ENCODE peak calls at places on chromosomes 7 and 10, in seven cellular contexts. K is H1, Z is spleen, T is lower leg skin, L is ovary, Y is thyroid gland, P is upper lobe of left lung. Q is an unnamed sample.

GRCh38 chr7:3606436-3606835 is 305.4 kb downstream of the SDK1 start:
- DNase-seq in K (no peak), Z (no peak), T (no peak), L (no peak), Y (no peak), P (no peak), Q (no peak)

GRCh38 chr7:96303686-96304443 is 18.0 kb downstream of the SLC25A13 start:
- DNase-seq in K (no peak), Z (no peak), T (no peak), L (no peak), Y (no peak), P (no peak), Q (no peak)

GRCh38 chr7:139830779-139831498 is 1.9 kb downstream of the TBXAS1 start:
- DNase-seq in K (no peak), Z (no peak), T (peak; percentile 65), L (no peak), Y (no peak), P (no peak), Q (no peak)

GRCh38 chr7:84422790-84423189 is 228.2 kb upstream of the SEMA3A start:
- DNase-seq in K (no peak), Z (no peak), T (no peak), L (no peak), Y (no peak), P (no peak), Q (no peak)

GRCh38 chr10:35268791-35269257 is 67.5 kb upstream of the CCNY start:
- DNase-seq in K (no peak), Z (no peak), T (no peak), L (no peak), Y (no peak), P (peak; percentile 22), Q (no peak)

GRCh38 chr7:127817466-127817865 is 165.5 kb downstream of the SND1 start:
- DNase-seq in K (no peak), Z (no peak), T (no peak), L (no peak), Y (no peak), P (no peak), Q (no peak)

GRCh38 chr10:52347327-52347667 is 33.2 kb downstream of the DKK1 start:
- DNase-seq in K (no peak), Z (peak; percentile 61), T (no peak), L (no peak), Y (no peak), P (peak; percentile 53), Q (no peak)

GRCh38 chr10:29862926-29863614 is 196.3 kb downstream of the JCAD start:
- DNase-seq in K (no peak), Z (no peak), T (no peak), L (no peak), Y (peak; percentile 69), P (no peak), Q (no peak)

GRCh38 chr7:2838873-2839578 is 5.1 kb downstream of the GNA12 start:
- DNase-seq in K (no peak), Z (no peak), T (no peak), L (no peak), Y (no peak), P (no peak), Q (no peak)

GRCh38 chr7:30465342-30466170 is 13.0 kb downstream of the NOD1 start:
- DNase-seq in K (no peak), Z (no peak), T (peak; percentile 79), L (no peak), Y (no peak), P (no peak), Q (no peak)

GRCh38 chr10:98254234-98254858 is 13.6 kb downstream of the LOXL4 start:
- DNase-seq in K (no peak), Z (no peak), T (no peak), L (no peak), Y (no peak), P (peak; percentile 73), Q (no peak)

GRCh38 chr10:95247200-95247880 is 43.5 kb downstream of the PDLIM1 start:
- DNase-seq in K (no peak), Z (no peak), T (no peak), L (no peak), Y (no peak), P (no peak), Q (no peak)

GRCh38 chr10:122462533-122463465 is 1.4 kb downstream of the HTRA1 start:
- DNase-seq in K (peak; percentile 56), Z (no peak), T (peak; percentile 95), L (peak; percentile 72), Y (peak; percentile 39), P (peak; percentile 65), Q (peak; percentile 66)

GRCh38 chr10:30013684-30014246 is 45.6 kb downstream of the JCAD start:
- DNase-seq in K (no peak), Z (no peak), T (no peak), L (peak; percentile 40), Y (peak; percentile 97), P (no peak), Q (peak; percentile 71)

GRCh38 chr7:45236666-45237065 is 79.1 kb downstream of the RAMP3 start:
- DNase-seq in K (peak; percentile 11), Z (no peak), T (no peak), L (no peak), Y (no peak), P (no peak), Q (no peak)

GRCh38 chr7:139876622-139877283 is 47.7 kb downstream of the TBXAS1 start:
- DNase-seq in K (no peak), Z (no peak), T (no peak), L (no peak), Y (no peak), P (no peak), Q (no peak)

DNA sequence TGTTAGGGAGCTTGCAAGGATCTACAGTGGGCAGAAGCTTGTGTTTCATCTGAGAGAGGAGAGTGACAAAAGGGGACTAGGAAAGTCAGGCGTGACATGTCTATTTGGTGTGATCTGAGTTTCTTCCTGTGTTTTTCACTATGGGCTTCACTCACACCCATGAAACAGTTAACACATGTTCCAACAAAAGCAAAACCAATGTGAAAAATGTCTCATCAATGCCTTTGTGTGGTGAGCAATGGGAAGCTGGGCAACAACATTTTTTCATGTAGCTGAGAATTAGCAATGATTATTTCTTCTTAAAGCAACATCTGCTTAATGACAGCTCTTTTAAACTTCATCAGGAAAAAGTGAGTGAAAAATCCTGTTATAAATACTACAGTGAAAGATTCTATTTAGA is 76.2 kb downstream of the NXPH1 start:
- DNase-seq in K (no peak), Z (no peak), T (no peak), L (no peak), Y (no peak), P (no peak), Q (no peak)
- TF ChIP-seq POLR2A in K (no peak), Z (no peak), T (no peak), L (no peak), Y (no peak), P (no peak), Q (no peak)

GRCh38 chr7:129855234-129855673 is 97.5 kb downstream of the UBE2H start:
- DNase-seq in K (no peak), Z (no peak), T (no peak), L (no peak), Y (no peak), P (no peak), Q (no peak)

GRCh38 chr7:129851174-129851573 is 101.6 kb downstream of the UBE2H start:
- DNase-seq in K (no peak), Z (no peak), T (no peak), L (no peak), Y (no peak), P (no peak), Q (no peak)

GRCh38 chr7:129855935-129856717 is 96.6 kb downstream of the UBE2H start:
- DNase-seq in K (no peak), Z (no peak), T (no peak), L (no peak), Y (no peak), P (no peak), Q (no peak)

GRCh38 chr7:129851810-129852209 is 101.0 kb downstream of the UBE2H start:
- DNase-seq in K (no peak), Z (no peak), T (no peak), L (no peak), Y (no peak), P (no peak), Q (no peak)

DNA sequence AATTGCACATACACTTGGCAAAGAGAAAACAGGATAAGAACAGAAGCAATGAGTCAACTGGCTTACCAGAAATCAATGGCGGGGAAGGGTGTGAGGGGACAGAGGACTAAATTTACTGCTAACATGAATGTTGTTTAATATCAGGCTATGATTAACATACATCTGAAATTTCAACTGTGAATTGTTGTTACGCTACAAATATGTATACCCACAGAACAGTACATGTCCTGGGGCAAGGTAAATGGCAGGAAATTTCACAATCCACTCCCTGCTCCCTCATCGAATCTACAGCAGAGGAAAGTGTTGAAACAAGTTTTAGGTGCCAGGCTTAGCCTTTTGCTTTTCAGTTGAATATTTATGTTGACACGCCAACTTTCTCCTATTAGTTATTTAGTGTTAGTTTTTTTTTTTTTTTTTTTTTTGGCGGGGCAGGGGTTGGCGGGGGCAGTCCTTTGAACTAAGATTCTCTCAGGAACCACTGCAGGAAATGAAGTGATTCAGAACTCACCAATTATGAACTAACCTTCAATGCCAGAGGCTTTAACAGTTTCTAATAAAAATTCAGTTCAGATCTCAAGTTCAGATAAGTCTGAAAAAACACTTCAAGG is 99.0 kb downstream of the UBE2H start:
- DNase-seq in K (no peak), Z (no peak), T (no peak), L (no peak), Y (no peak), P (no peak), Q (peak; percentile 71)
- TF ChIP-seq POLR2A in K (no peak), Z (no peak), T (no peak), L (no peak), Y (no peak), P (no peak), Q (no peak)

DNA sequence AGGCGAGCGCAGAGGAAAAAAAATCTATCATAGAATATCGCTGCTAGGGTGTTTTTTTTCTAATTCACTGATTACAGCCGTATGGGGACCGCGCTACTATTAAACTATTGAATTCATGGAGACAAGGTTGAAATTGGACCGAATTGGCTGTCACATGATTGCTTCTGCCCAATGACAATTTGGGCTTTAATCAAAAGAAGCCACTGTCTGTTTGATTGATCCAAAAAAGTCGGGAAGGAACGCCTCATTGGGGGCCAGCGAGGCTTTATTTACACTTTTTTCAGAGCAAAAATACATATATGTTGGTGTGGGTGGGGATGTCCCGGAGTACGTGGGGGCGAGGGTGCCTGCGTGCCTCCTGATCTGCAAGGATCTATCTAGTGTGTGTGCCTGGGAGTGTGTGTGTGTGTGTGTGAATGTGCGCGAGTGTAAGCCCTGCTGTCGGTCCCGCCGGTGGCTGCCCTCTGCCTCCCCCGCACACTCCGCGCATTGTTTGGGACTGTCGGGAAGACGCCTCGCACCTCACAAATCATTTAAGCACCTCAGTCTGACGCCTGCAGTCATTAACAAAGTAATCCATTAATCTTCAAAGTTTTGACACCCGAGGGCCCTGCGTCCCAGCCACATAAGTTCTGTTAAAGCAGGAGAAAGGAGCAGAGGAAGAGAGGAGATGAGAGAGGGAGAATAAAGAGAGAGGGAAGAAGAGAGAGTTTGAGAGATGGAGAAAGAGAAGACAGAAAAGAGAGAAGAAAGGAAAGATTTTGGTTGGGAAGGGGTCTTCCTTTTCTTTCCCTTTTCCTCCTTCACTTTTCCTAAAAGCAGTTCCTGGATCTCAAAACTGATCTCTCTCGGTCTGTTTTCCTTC is at the start of gene HOXA2:
- DNase-seq in K (no peak), Z (no peak), T (no peak), L (peak; percentile 68), Y (no peak), P (peak; percentile 77), Q (no peak)
- TF ChIP-seq POLR2A in K (no peak), Z (no peak), T (no peak), L (no peak), Y (peak; percentile 37), P (no peak), Q (no peak)

GRCh38 chr7:98251844-98252639 is at the start of gene TECPR1:
- DNase-seq in K (peak; percentile 94), Z (peak; percentile 98), T (peak; percentile 99), L (peak; percentile 94), Y (peak; percentile 98), P (peak; percentile 99), Q (peak; percentile 97)
- TF ChIP-seq POLR2A in K (peak; percentile 48), Z (no peak), T (no peak), L (peak; percentile 12), Y (peak; percentile 60), P (no peak), Q (peak; percentile 69)